ENCODE peak calls at places on chromosomes 12 and 14, in five cellular contexts. Z, S, C, T and R are unnamed samples.
A peak's percentile ranks its signal among the peaks of the same experiment; 100 is the strongest.

GRCh38 chr14:56195727-56196126 is 77.5 kb downstream of the PELI2 start:
- DNase-seq in Z (peak; percentile 45), S (no peak), C (peak; percentile 14), T (peak; percentile 57), R (no peak)

GRCh38 chr14:64801800-64802199 is 77.9 kb downstream of the SPTB start:
- DNase-seq in Z (peak; percentile 45), S (no peak), C (peak; percentile 36), T (no peak), R (no peak)

GRCh38 chr14:57725399-57726077 is 140.4 kb downstream of the SLC35F4 start:
- DNase-seq in Z (no peak), S (no peak), C (peak; percentile 79), T (no peak), R (no peak)

GRCh38 chr12:51953011-51953568 is 1.6 kb downstream of the ACVR1B start:
- DNase-seq in Z (no peak), S (no peak), C (no peak), T (no peak), R (no peak)

GRCh38 chr12:132622437-132623071 is 4.0 kb downstream of the P2RX2 start:
- DNase-seq in Z (no peak), S (peak; percentile 46), C (peak; percentile 90), T (peak; percentile 83), R (peak; percentile 83)

GRCh38 chr14:37082431-37082830 is 90.0 kb downstream of the SLC25A21 start:
- DNase-seq in Z (no peak), S (no peak), C (no peak), T (no peak), R (no peak)

GRCh38 chr14:103723176-103724081 is 7.8 kb downstream of the ZFYVE21 start:
- DNase-seq in Z (no peak), S (no peak), C (peak; percentile 49), T (no peak), R (no peak)

GRCh38 chr14:89197623-89198022 is 219.4 kb downstream of the FOXN3 start:
- DNase-seq in Z (no peak), S (no peak), C (no peak), T (no peak), R (no peak)

GRCh38 chr14:68408680-68409079 is 384.2 kb downstream of the ZFP36L1 start:
- DNase-seq in Z (no peak), S (no peak), C (peak; percentile 61), T (peak; percentile 44), R (no peak)

GRCh38 chr12:18926188-18926587 is 188.3 kb downstream of the CAPZA3 start:
- DNase-seq in Z (no peak), S (no peak), C (no peak), T (no peak), R (no peak)

GRCh38 chr12:116399055-116399454 is 121.6 kb upstream of the MED13L start:
- DNase-seq in Z (no peak), S (no peak), C (no peak), T (no peak), R (no peak)